ENCODE peak calls at places on chromosome 21, in five cellular contexts. One of them, this sample, is unnamed.

GRCh38 chr21:31220567-31220966 is 123.5 kb downstream of the TIAM1 start:
- DNase-seq in HT1080: peak
- DNase-seq in astrocyte of the cerebellum: no peak
- DNase-seq in iPS-NIHi11: no peak
- DNase-seq in pulmonary artery endothelial cell: no peak
- DNase-seq in this sample: no peak

GRCh38 chr21:34570315-34570714 is 44.6 kb downstream of the RCAN1 start:
- DNase-seq in astrocyte of the cerebellum: no peak
- DNase-seq in pulmonary artery endothelial cell: no peak
- DNase-seq in iPS-NIHi11: no peak
- DNase-seq in HT1080: no peak
- DNase-seq in this sample: no peak

GRCh38 chr21:31557956-31558838 is 101.3 kb upstream of the SOD1 start:
- DNase-seq in HT1080: no peak
- DNase-seq in iPS-NIHi11: peak
- DNase-seq in pulmonary artery endothelial cell: no peak
- DNase-seq in astrocyte of the cerebellum: no peak
- DNase-seq in this sample: no peak

GRCh38 chr21:38976900-38977299 is 171.2 kb downstream of the ETS2 start:
- DNase-seq in pulmonary artery endothelial cell: no peak
- DNase-seq in iPS-NIHi11: no peak
- DNase-seq in HT1080: no peak
- DNase-seq in astrocyte of the cerebellum: no peak
- DNase-seq in this sample: no peak

GRCh38 chr21:46498335-46499050 is 39.8 kb downstream of the DIP2A start:
- DNase-seq in HT1080: peak
- DNase-seq in iPS-NIHi11: no peak
- DNase-seq in pulmonary artery endothelial cell: no peak
- DNase-seq in astrocyte of the cerebellum: no peak
- DNase-seq in this sample: no peak

GRCh38 chr21:15843766-15844165 is 114.0 kb downstream of the USP25 start:
- DNase-seq in iPS-NIHi11: no peak
- DNase-seq in HT1080: no peak
- DNase-seq in pulmonary artery endothelial cell: no peak
- DNase-seq in astrocyte of the cerebellum: no peak
- DNase-seq in this sample: no peak

GRCh38 chr21:27024316-27024715 is 57.4 kb upstream of the ADAMTS5 start:
- DNase-seq in iPS-NIHi11: no peak
- DNase-seq in pulmonary artery endothelial cell: no peak
- DNase-seq in HT1080: no peak
- DNase-seq in astrocyte of the cerebellum: no peak
- DNase-seq in this sample: no peak

GRCh38 chr21:26840912-26841311 is 4.3 kb downstream of the ADAMTS1 start:
- DNase-seq in astrocyte of the cerebellum: no peak
- DNase-seq in pulmonary artery endothelial cell: peak
- DNase-seq in iPS-NIHi11: no peak
- DNase-seq in HT1080: peak
- DNase-seq in this sample: no peak

GRCh38 chr21:41677671-41678015 is 89.2 kb downstream of the RIPK4 start:
- DNase-seq in pulmonary artery endothelial cell: no peak
- DNase-seq in HT1080: peak
- DNase-seq in iPS-NIHi11: no peak
- DNase-seq in astrocyte of the cerebellum: peak
- DNase-seq in this sample: peak

GRCh38 chr21:36703123-36703522 is 4.2 kb downstream of the SIM2 start:
- DNase-seq in pulmonary artery endothelial cell: no peak
- DNase-seq in astrocyte of the cerebellum: no peak
- DNase-seq in HT1080: no peak
- DNase-seq in iPS-NIHi11: no peak
- DNase-seq in this sample: no peak

GRCh38 chr21:45542242-45542666 is at the start of gene SLC19A1:
- DNase-seq in astrocyte of the cerebellum: no peak
- DNase-seq in iPS-NIHi11: peak
- DNase-seq in HT1080: no peak
- DNase-seq in pulmonary artery endothelial cell: no peak
- DNase-seq in this sample: peak

GRCh38 chr21:18430341-18430740 is 26.8 kb upstream of the TMPRSS15 start:
- DNase-seq in iPS-NIHi11: no peak
- DNase-seq in HT1080: no peak
- DNase-seq in pulmonary artery endothelial cell: no peak
- DNase-seq in astrocyte of the cerebellum: no peak
- DNase-seq in this sample: no peak